ENCODE peak calls at places on chromosomes 6 and 20, in seven cellular contexts. G, C, F, R, X, E and S are unnamed samples.

GRCh38 chr6:84027340-84028183 is 6.0 kb upstream of the MRAP2 start:
- DNase-seq in F (peak; percentile 72), E (peak; percentile 3), X (peak; percentile 38), C (peak; percentile 60), G (peak; percentile 68), R (no peak), S (peak; percentile 63)

GRCh38 chr6:11763460-11764249 is 14.9 kb downstream of the ADTRP start:
- DNase-seq in E (no peak), R (no peak), G (no peak), C (no peak), F (no peak), X (no peak), S (peak; percentile 21)

GRCh38 chr20:21511485-21511849 is 2.4 kb downstream of the NKX2-2 start:
- DNase-seq in C (no peak), F (no peak), E (no peak), R (no peak), G (no peak), X (no peak), S (no peak)

GRCh38 chr6:1387632-1388031 is 1.7 kb upstream of the FOXF2 start:
- DNase-seq in E (no peak), X (no peak), G (no peak), R (no peak), F (no peak), C (no peak), S (no peak)

GRCh38 chr6:104954091-104954797 is 2.7 kb upstream of the LIN28B start:
- DNase-seq in X (no peak), E (no peak), C (peak; percentile 17), R (peak; percentile 47), F (no peak), G (no peak), S (no peak)

GRCh38 chr20:62352402-62353288 is 14.5 kb downstream of the LAMA5 start:
- DNase-seq in E (no peak), C (peak; percentile 93), F (no peak), G (no peak), R (no peak), X (peak; percentile 68), S (no peak)

GRCh38 chr6:138667408-138667807 is 106.2 kb upstream of the CCDC28A start:
- DNase-seq in X (no peak), E (no peak), G (no peak), F (no peak), C (no peak), R (no peak), S (no peak)

GRCh38 chr6:33802186-33803061 is 1.4 kb downstream of the MLN start:
- DNase-seq in E (no peak), G (no peak), C (no peak), F (no peak), X (no peak), R (no peak), S (no peak)

GRCh38 chr6:126066068-126067048 is 80.0 kb downstream of the TRMT11 start:
- DNase-seq in G (no peak), E (no peak), C (no peak), R (no peak), F (peak; percentile 49), X (no peak), S (no peak)

GRCh38 chr20:6067765-6068318 is 14.0 kb upstream of the LRRN4 start:
- DNase-seq in E (no peak), C (no peak), F (no peak), X (no peak), G (no peak), R (no peak), S (no peak)

GRCh38 chr20:45028424-45029136 is 62.3 kb downstream of the STK4 start:
- DNase-seq in G (no peak), C (no peak), F (no peak), X (no peak), R (no peak), E (no peak), S (no peak)

GRCh38 chr6:111703723-111704122 is 98.0 kb upstream of the TRAF3IP2 start:
- DNase-seq in R (peak; percentile 23), F (no peak), C (no peak), E (no peak), X (no peak), G (no peak), S (no peak)

GRCh38 chr6:18262812-18263560 is 1.3 kb downstream of the DEK start:
- DNase-seq in F (no peak), X (no peak), G (no peak), E (no peak), R (no peak), C (peak; percentile 7), S (peak; percentile 30)

GRCh38 chr6:100267721-100268123 is 197.0 kb downstream of the SIM1 start:
- DNase-seq in G (peak; percentile 54), C (no peak), X (no peak), R (no peak), F (peak; percentile 84), E (peak; percentile 27), S (peak; percentile 42)

GRCh38 chr20:5991623-5992441 is 41.4 kb downstream of the MCM8 start:
- DNase-seq in R (no peak), C (peak; percentile 41), E (peak; percentile 50), X (no peak), F (peak; percentile 22), G (no peak), S (peak; percentile 79)

GRCh38 chr6:164531745-164532144 is 777.7 kb downstream of the C6orf118 start:
- DNase-seq in C (no peak), X (no peak), G (no peak), R (no peak), E (no peak), F (no peak), S (peak; percentile 8)

GRCh38 chr6:28817808-28818145 is 106.0 kb downstream of the TRIM27 start:
- DNase-seq in R (no peak), C (no peak), F (no peak), G (no peak), X (no peak), E (no peak), S (no peak)

GRCh38 chr6:28812778-28813569 is 110.8 kb downstream of the TRIM27 start:
- DNase-seq in G (no peak), E (no peak), F (no peak), X (no peak), C (no peak), R (no peak), S (no peak)

GRCh38 chr6:28814032-28814976 is 109.5 kb downstream of the TRIM27 start:
- DNase-seq in E (no peak), R (peak; percentile 29), G (no peak), X (no peak), C (no peak), F (no peak), S (no peak)

GRCh38 chr6:28816909-28817807 is 106.6 kb downstream of the TRIM27 start:
- DNase-seq in E (peak; percentile 90), F (peak; percentile 64), G (peak; percentile 63), X (no peak), C (peak; percentile 81), R (no peak), S (peak; percentile 45)

DNA sequence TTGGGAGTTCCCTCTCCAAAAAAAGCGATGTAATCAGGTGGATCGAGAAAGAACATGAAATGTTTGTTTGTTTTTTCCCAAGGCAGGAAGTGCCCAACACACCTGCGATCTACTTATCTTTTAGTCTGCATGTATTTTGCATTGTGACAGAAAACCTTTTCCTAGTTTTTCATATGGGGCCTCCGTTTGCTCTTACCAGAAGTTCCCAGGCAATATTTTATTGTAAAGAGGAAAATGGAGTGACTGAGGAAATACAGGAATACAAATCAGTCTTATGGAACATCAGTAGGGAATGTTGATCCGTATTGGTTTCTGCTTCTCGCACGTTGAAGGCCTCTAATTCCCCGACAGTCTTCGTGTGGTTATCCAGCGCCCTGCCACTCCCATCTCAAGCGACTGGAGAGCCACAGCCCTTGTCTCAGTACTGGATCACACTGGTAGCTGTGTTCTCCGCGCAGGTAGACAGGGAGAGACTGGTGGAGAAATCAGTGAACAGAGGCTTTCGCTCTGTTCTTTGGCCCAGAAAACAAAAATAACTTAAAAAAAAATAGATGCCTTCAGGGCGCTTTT is 107.4 kb downstream of the TRIM27 start:
- DNase-seq in E (no peak), G (no peak), F (no peak), X (no peak), R (no peak), C (no peak), S (no peak)
- H3K4me3 ChIP-seq in E (no peak overlapping the region), G (no peak overlapping the region), F (peak overlapping the region; percentile 16), X (no peak overlapping the region), R (no peak overlapping the region), C (no peak overlapping the region), S (no peak overlapping the region)

GRCh38 chr6:78967191-78967590 is 99.8 kb downstream of the IRAK1BP1 start:
- DNase-seq in F (no peak), G (no peak), E (no peak), R (no peak), C (no peak), X (no peak), S (no peak)

GRCh38 chr6:78966542-78966941 is 99.2 kb downstream of the IRAK1BP1 start:
- DNase-seq in G (no peak), E (no peak), R (no peak), F (no peak), X (no peak), C (no peak), S (no peak)

DNA sequence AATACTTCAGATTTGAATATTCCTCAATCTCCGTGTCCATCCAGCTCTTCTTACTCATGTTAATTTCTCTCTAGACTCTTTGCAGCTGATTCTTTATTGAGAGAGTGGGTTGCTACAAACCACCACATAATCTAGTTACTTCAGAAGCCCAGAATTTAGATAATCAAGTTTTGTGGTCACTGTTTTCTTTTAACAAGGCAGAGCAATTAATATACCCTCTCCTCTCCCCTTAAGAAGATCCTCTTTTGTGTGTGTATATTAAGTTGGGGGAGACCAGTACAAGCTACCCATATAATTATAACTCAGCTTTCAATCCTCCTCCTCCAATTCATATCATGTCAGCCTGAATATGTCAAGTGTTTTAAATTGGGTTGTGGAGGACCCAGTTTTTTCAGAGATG is 95.1 kb downstream of the IRAK1BP1 start:
- DNase-seq in R (no peak), E (no peak), X (no peak), C (no peak), G (no peak), F (no peak), S (no peak)
- TF ChIP-seq CTCF in R (no peak), E (no peak), X (no peak), C (no peak), G (no peak), F (no peak), S (no peak)

GRCh38 chr6:32621372-32621771 is 15.8 kb upstream of the HLA-DQA1 start:
- DNase-seq in F (no peak), X (no peak), C (no peak), E (no peak), R (no peak), G (no peak), S (no peak)

GRCh38 chr6:32624565-32624964 is 12.6 kb upstream of the HLA-DQA1 start:
- DNase-seq in G (no peak), X (no peak), F (no peak), C (no peak), R (no peak), E (no peak), S (no peak)

GRCh38 chr6:32623693-32624092 is 13.5 kb upstream of the HLA-DQA1 start:
- DNase-seq in R (no peak), C (no peak), G (no peak), F (no peak), X (no peak), E (no peak), S (no peak)

GRCh38 chr6:32625137-32625536 is 12.1 kb upstream of the HLA-DQA1 start:
- DNase-seq in G (no peak), R (no peak), E (no peak), C (no peak), F (no peak), X (no peak), S (no peak)

GRCh38 chr6:32622545-32623401 is 14.4 kb upstream of the HLA-DQA1 start:
- DNase-seq in R (peak; percentile 69), G (no peak), F (peak; percentile 22), X (no peak), C (no peak), E (no peak), S (peak; percentile 20)
- H3K4me3 ChIP-seq in R (no peak overlapping the region), G (no peak overlapping the region), F (no peak overlapping the region), X (no peak overlapping the region), C (no peak overlapping the region), E (no peak overlapping the region), S (no peak overlapping the region)

GRCh38 chr20:4415281-4415680 is 306.4 kb upstream of the PRND start:
- DNase-seq in R (no peak), E (no peak), G (no peak), F (no peak), C (no peak), X (no peak), S (no peak)
- TF ChIP-seq CTCF in R (no peak), E (no peak), G (no peak), F (no peak), C (no peak), X (no peak), S (no peak)